ENCODE peak calls at places on chromosome 13, in seven cellular contexts. One of them, this sample, is unnamed.
A peak's percentile ranks its signal among the peaks of the same experiment; 100 is the strongest.

GRCh38 chr13:79385694-79386093 is 20.4 kb downstream of the RBM26 start:
- DNase-seq in ascending aorta: no peak
- DNase-seq in A549: no peak
- DNase-seq in heart right ventricle: no peak
- DNase-seq in Panc1: no peak
- DNase-seq in HCT116: no peak
- DNase-seq in kidney: no peak
- DNase-seq in this sample: no peak

GRCh38 chr13:39297664-39298171 is 259.5 kb downstream of the NHLRC3 start:
- DNase-seq in ascending aorta: no peak
- DNase-seq in A549: no peak
- DNase-seq in heart right ventricle: no peak
- DNase-seq in Panc1: no peak
- DNase-seq in HCT116: no peak
- DNase-seq in kidney: no peak
- DNase-seq in this sample: no peak

GRCh38 chr13:51683537-51684050 is 99.3 kb downstream of the WDFY2 start:
- DNase-seq in ascending aorta: no peak
- DNase-seq in A549: no peak
- DNase-seq in heart right ventricle: no peak
- DNase-seq in Panc1: no peak
- DNase-seq in HCT116: no peak
- DNase-seq in kidney: no peak
- DNase-seq in this sample: no peak

GRCh38 chr13:98988782-98989181 is 10.9 kb upstream of the DOCK9 start:
- DNase-seq in ascending aorta: no peak
- DNase-seq in A549: no peak
- DNase-seq in heart right ventricle: no peak
- DNase-seq in Panc1: no peak
- DNase-seq in HCT116: no peak
- DNase-seq in kidney: no peak
- DNase-seq in this sample: no peak

GRCh38 chr13:73248711-73249580 is 190.1 kb downstream of the KLF5 start:
- DNase-seq in ascending aorta: no peak
- DNase-seq in A549: no peak
- DNase-seq in heart right ventricle: no peak
- DNase-seq in Panc1: no peak
- DNase-seq in HCT116: peak; percentile 57
- DNase-seq in kidney: no peak
- DNase-seq in this sample: peak; percentile 68

GRCh38 chr13:113053801-113054604 is 51.6 kb upstream of the F7 start:
- DNase-seq in ascending aorta: no peak
- DNase-seq in A549: no peak
- DNase-seq in heart right ventricle: no peak
- DNase-seq in Panc1: no peak
- DNase-seq in HCT116: no peak
- DNase-seq in kidney: peak; percentile 56
- DNase-seq in this sample: no peak

GRCh38 chr13:46901721-46902120 is 4.9 kb upstream of the HTR2A start:
- DNase-seq in ascending aorta: no peak
- DNase-seq in A549: no peak
- DNase-seq in heart right ventricle: no peak
- DNase-seq in Panc1: no peak
- DNase-seq in HCT116: no peak
- DNase-seq in kidney: no peak
- DNase-seq in this sample: no peak

GRCh38 chr13:60690607-60691006 is 293.6 kb downstream of the TDRD3 start:
- DNase-seq in ascending aorta: no peak
- DNase-seq in A549: no peak
- DNase-seq in heart right ventricle: no peak
- DNase-seq in Panc1: no peak
- DNase-seq in HCT116: no peak
- DNase-seq in kidney: no peak
- DNase-seq in this sample: no peak

GRCh38 chr13:107713314-107713713 is 502.0 kb downstream of the LIG4 start:
- DNase-seq in ascending aorta: no peak
- DNase-seq in A549: no peak
- DNase-seq in heart right ventricle: no peak
- DNase-seq in Panc1: no peak
- DNase-seq in HCT116: no peak
- DNase-seq in kidney: no peak
- DNase-seq in this sample: no peak

GRCh38 chr13:34087791-34088190 is 269.8 kb downstream of the RFC3 start:
- DNase-seq in ascending aorta: no peak
- DNase-seq in A549: no peak
- DNase-seq in heart right ventricle: no peak
- DNase-seq in Panc1: no peak
- DNase-seq in HCT116: no peak
- DNase-seq in kidney: no peak
- DNase-seq in this sample: no peak

GRCh38 chr13:113861433-113862030 is 2.3 kb downstream of the GAS6 start:
- DNase-seq in ascending aorta: no peak
- DNase-seq in A549: no peak
- DNase-seq in heart right ventricle: no peak
- DNase-seq in Panc1: no peak
- DNase-seq in HCT116: no peak
- DNase-seq in kidney: no peak
- DNase-seq in this sample: no peak

GRCh38 chr13:39051157-39051556 is 12.9 kb downstream of the NHLRC3 start:
- DNase-seq in ascending aorta: no peak
- DNase-seq in A549: no peak
- DNase-seq in heart right ventricle: no peak
- DNase-seq in Panc1: no peak
- DNase-seq in HCT116: peak; percentile 24
- DNase-seq in kidney: no peak
- DNase-seq in this sample: no peak

DNA sequence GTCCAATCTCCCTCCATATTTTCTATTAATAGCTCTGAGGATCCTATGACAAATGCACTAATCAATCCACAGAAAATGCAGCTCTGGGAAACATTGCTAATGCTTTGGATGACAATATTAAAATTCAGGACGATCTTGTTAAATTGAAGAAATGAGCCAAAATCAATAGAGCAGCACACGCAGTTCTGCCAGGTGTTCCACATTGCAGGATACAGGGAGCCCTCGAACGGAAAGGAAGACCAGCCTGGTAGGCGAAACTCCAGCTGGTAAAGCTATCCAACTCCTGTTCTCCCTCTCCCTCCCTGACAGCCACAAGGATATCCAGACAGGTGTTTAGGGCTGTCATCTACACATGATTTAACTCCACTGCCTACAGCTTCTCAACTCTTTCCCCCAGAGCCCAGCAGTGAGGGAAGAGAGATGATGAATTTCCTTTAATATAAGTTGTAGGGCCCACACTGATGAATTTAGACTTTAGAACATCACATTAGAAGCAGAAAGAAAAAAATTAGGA is 67.7 kb downstream of the EPSTI1 start:
- DNase-seq in ascending aorta: no peak
- DNase-seq in A549: no peak
- DNase-seq in heart right ventricle: no peak
- DNase-seq in Panc1: no peak
- DNase-seq in HCT116: no peak
- DNase-seq in kidney: no peak
- DNase-seq in this sample: no peak
- H3K9me3 ChIP-seq in ascending aorta: no peaks in the 10 kb centered on the region
- H3K9me3 ChIP-seq in A549: no peaks in the 10 kb centered on the region
- H3K9me3 ChIP-seq in heart right ventricle: no peaks in the 10 kb centered on the region
- H3K9me3 ChIP-seq in Panc1: no peaks in the 10 kb centered on the region
- H3K9me3 ChIP-seq in HCT116: no peaks in the 10 kb centered on the region
- H3K9me3 ChIP-seq in kidney: no peaks in the 10 kb centered on the region
- H3K9me3 ChIP-seq in this sample: no peaks in the 10 kb centered on the region

DNA sequence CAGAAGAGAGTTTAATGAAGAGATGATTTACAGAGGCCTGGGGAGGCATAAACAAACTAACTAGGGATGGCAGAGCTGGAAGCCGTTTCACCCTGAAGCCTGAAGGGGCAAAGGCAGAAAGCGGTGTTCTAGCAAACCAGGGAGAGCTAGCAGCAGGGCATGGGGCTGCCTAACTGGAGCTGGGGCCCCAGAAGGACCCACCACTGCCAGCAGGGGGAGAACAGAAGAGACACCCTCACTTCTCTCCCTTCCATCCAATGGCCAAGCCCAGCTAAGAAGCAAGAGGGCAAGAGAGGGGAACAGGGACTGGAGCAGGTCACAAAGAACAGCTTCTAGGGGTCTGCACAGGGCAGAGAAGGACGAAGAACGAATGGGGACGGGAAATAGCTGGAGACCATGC is 195.5 kb downstream of the KATNAL1 start:
- DNase-seq in ascending aorta: no peak
- DNase-seq in A549: peak; percentile 35
- DNase-seq in heart right ventricle: no peak
- DNase-seq in Panc1: no peak
- DNase-seq in HCT116: no peak
- DNase-seq in kidney: no peak
- DNase-seq in this sample: peak; percentile 33
- H3K9me3 ChIP-seq in ascending aorta: no peaks in the 10 kb centered on the region
- H3K9me3 ChIP-seq in A549: no peaks in the 10 kb centered on the region
- H3K9me3 ChIP-seq in heart right ventricle: no peaks in the 10 kb centered on the region
- H3K9me3 ChIP-seq in Panc1: no peaks in the 10 kb centered on the region
- H3K9me3 ChIP-seq in HCT116: no peaks in the 10 kb centered on the region
- H3K9me3 ChIP-seq in kidney: no peaks in the 10 kb centered on the region
- H3K9me3 ChIP-seq in this sample: no peaks in the 10 kb centered on the region

GRCh38 chr13:19324325-19324724 is 142.7 kb upstream of the TUBA3C start:
- DNase-seq in ascending aorta: no peak
- DNase-seq in A549: no peak
- DNase-seq in heart right ventricle: no peak
- DNase-seq in Panc1: no peak
- DNase-seq in HCT116: no peak
- DNase-seq in kidney: no peak
- DNase-seq in this sample: no peak

DNA sequence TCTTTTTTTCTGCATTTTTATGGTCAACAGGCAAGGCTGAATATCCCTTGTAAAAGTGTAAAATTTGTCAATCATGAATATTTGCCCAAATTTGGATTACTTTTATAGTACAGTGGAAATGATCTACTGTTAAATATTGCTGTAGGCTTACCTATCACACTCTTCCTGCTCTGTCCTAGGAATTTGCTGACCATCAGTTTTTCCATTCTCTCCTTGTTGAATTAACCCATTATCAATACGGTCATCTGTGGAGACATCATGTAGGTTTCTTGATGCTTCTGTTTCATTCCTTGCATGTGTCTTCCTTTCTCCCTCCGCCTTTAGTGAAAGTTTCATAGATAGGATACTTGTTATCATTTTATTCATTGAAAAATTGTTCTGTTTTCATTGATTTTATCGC is 139.6 kb upstream of the TUBA3C start:
- DNase-seq in ascending aorta: no peak
- DNase-seq in A549: no peak
- DNase-seq in heart right ventricle: no peak
- DNase-seq in Panc1: no peak
- DNase-seq in HCT116: no peak
- DNase-seq in kidney: no peak
- DNase-seq in this sample: no peak
- H3K9me3 ChIP-seq in ascending aorta: no peaks in the 10 kb centered on the region
- H3K9me3 ChIP-seq in A549: no peaks in the 10 kb centered on the region
- H3K9me3 ChIP-seq in heart right ventricle: peaks cover 16% of the 10 kb centered on the region
- H3K9me3 ChIP-seq in Panc1: no peaks in the 10 kb centered on the region
- H3K9me3 ChIP-seq in HCT116: peaks cover 4% of the 10 kb centered on the region
- H3K9me3 ChIP-seq in kidney: peaks cover 5% of the 10 kb centered on the region
- H3K9me3 ChIP-seq in this sample: no peaks in the 10 kb centered on the region

DNA sequence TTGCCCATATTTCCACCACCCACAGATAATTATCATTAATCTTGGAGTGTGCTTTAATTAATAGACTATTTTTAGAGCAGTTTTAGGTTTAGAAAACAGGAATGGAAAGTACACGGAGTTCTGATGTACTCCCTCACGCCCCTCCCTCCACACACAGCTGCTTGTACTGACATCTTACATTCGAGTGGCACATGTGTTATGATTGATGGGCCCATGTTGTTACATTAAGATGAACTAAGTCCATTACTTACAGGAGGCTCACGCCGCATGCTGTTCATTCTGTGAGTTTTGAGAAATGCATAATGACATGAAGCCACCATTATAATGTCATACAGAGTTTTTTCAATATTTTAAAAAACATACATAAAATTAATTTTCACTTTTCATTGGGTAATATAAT is 1.2 kb upstream of the SPATA13 start:
- DNase-seq in ascending aorta: no peak
- DNase-seq in A549: no peak
- DNase-seq in heart right ventricle: no peak
- DNase-seq in Panc1: no peak
- DNase-seq in HCT116: no peak
- DNase-seq in kidney: no peak
- DNase-seq in this sample: no peak
- H3K9me3 ChIP-seq in ascending aorta: no peaks in the 10 kb centered on the region
- H3K9me3 ChIP-seq in A549: no peaks in the 10 kb centered on the region
- H3K9me3 ChIP-seq in heart right ventricle: no peaks in the 10 kb centered on the region
- H3K9me3 ChIP-seq in Panc1: no peaks in the 10 kb centered on the region
- H3K9me3 ChIP-seq in HCT116: no peaks in the 10 kb centered on the region
- H3K9me3 ChIP-seq in kidney: no peaks in the 10 kb centered on the region
- H3K9me3 ChIP-seq in this sample: no peaks in the 10 kb centered on the region

GRCh38 chr13:101297794-101298193 is 118.5 kb downstream of the NALCN start:
- DNase-seq in ascending aorta: no peak
- DNase-seq in A549: no peak
- DNase-seq in heart right ventricle: no peak
- DNase-seq in Panc1: no peak
- DNase-seq in HCT116: no peak
- DNase-seq in kidney: no peak
- DNase-seq in this sample: no peak

GRCh38 chr13:101291216-101291615 is 125.1 kb downstream of the NALCN start:
- DNase-seq in ascending aorta: no peak
- DNase-seq in A549: no peak
- DNase-seq in heart right ventricle: no peak
- DNase-seq in Panc1: no peak
- DNase-seq in HCT116: no peak
- DNase-seq in kidney: no peak
- DNase-seq in this sample: no peak

GRCh38 chr13:101289764-101290163 is 126.5 kb downstream of the NALCN start:
- DNase-seq in ascending aorta: no peak
- DNase-seq in A549: no peak
- DNase-seq in heart right ventricle: no peak
- DNase-seq in Panc1: no peak
- DNase-seq in HCT116: no peak
- DNase-seq in kidney: no peak
- DNase-seq in this sample: peak; percentile 37

GRCh38 chr13:101292711-101293110 is 123.6 kb downstream of the NALCN start:
- DNase-seq in ascending aorta: no peak
- DNase-seq in A549: no peak
- DNase-seq in heart right ventricle: no peak
- DNase-seq in Panc1: no peak
- DNase-seq in HCT116: no peak
- DNase-seq in kidney: no peak
- DNase-seq in this sample: no peak

GRCh38 chr13:101291647-101292515 is 124.4 kb downstream of the NALCN start:
- DNase-seq in ascending aorta: no peak
- DNase-seq in A549: no peak
- DNase-seq in heart right ventricle: no peak
- DNase-seq in Panc1: no peak
- DNase-seq in HCT116: no peak
- DNase-seq in kidney: no peak
- DNase-seq in this sample: no peak
- H3K9me3 ChIP-seq in ascending aorta: no peaks in the 10 kb centered on the region
- H3K9me3 ChIP-seq in A549: no peaks in the 10 kb centered on the region
- H3K9me3 ChIP-seq in heart right ventricle: no peaks in the 10 kb centered on the region
- H3K9me3 ChIP-seq in Panc1: no peaks in the 10 kb centered on the region
- H3K9me3 ChIP-seq in HCT116: peaks cover 12% of the 10 kb centered on the region
- H3K9me3 ChIP-seq in kidney: no peaks in the 10 kb centered on the region
- H3K9me3 ChIP-seq in this sample: no peaks in the 10 kb centered on the region

This sample was measured in Caco-2.